ENCODE peak calls at places on chromosomes 5 and 9, in eight cellular contexts. One of them, this sample, is unnamed.

GRCh38 chr5:60794691-60795090 is 49.4 kb downstream of the ELOVL7 start:
- DNase-seq in fibroblast of the conjunctiva: no peak
- DNase-seq in stimulated activated CD4-positive, alpha-beta T cell treated with anti-CD3 and anti-CD28 coated beads, Interleukin-4, amount 100 ng/mL, for 48 hours: no peak
- DNase-seq in psoas muscle: no peak
- DNase-seq in EL: no peak
- DNase-seq in glutamatergic neuron: no peak
- DNase-seq in NCI-H510A: no peak
- DNase-seq in left ventricle myocardium superior: no peak
- DNase-seq in this sample: no peak

GRCh38 chr5:147849226-147849625 is 17.8 kb upstream of the SPINK1 start:
- DNase-seq in EL: no peak
- DNase-seq in stimulated activated CD4-positive, alpha-beta T cell treated with anti-CD3 and anti-CD28 coated beads, Interleukin-4, amount 100 ng/mL, for 48 hours: no peak
- DNase-seq in glutamatergic neuron: no peak
- DNase-seq in psoas muscle: no peak
- DNase-seq in left ventricle myocardium superior: no peak
- DNase-seq in fibroblast of the conjunctiva: no peak
- DNase-seq in NCI-H510A: no peak
- DNase-seq in this sample: no peak

GRCh38 chr5:14873093-14873492 is 1.5 kb upstream of the ANKH start:
- DNase-seq in left ventricle myocardium superior: no peak
- DNase-seq in NCI-H510A: no peak
- DNase-seq in EL: no peak
- DNase-seq in glutamatergic neuron: no peak
- DNase-seq in stimulated activated CD4-positive, alpha-beta T cell treated with anti-CD3 and anti-CD28 coated beads, Interleukin-4, amount 100 ng/mL, for 48 hours: no peak
- DNase-seq in psoas muscle: no peak
- DNase-seq in fibroblast of the conjunctiva: no peak
- DNase-seq in this sample: no peak

GRCh38 chr5:138909734-138910133 is 34.6 kb upstream of the LRRTM2 start:
- DNase-seq in left ventricle myocardium superior: no peak
- DNase-seq in psoas muscle: no peak
- DNase-seq in glutamatergic neuron: no peak
- DNase-seq in NCI-H510A: no peak
- DNase-seq in stimulated activated CD4-positive, alpha-beta T cell treated with anti-CD3 and anti-CD28 coated beads, Interleukin-4, amount 100 ng/mL, for 48 hours: no peak
- DNase-seq in fibroblast of the conjunctiva: no peak
- DNase-seq in EL: no peak
- DNase-seq in this sample: no peak

GRCh38 chr5:97009212-97009898 is 73.5 kb downstream of the LNPEP start:
- DNase-seq in stimulated activated CD4-positive, alpha-beta T cell treated with anti-CD3 and anti-CD28 coated beads, Interleukin-4, amount 100 ng/mL, for 48 hours: no peak
- DNase-seq in NCI-H510A: no peak
- DNase-seq in left ventricle myocardium superior: no peak
- DNase-seq in EL: no peak
- DNase-seq in psoas muscle: no peak
- DNase-seq in glutamatergic neuron: no peak
- DNase-seq in fibroblast of the conjunctiva: no peak
- DNase-seq in this sample: no peak

GRCh38 chr5:128782446-128782845 is 182.8 kb upstream of the SLC27A6 start:
- DNase-seq in psoas muscle: peak
- DNase-seq in EL: peak
- DNase-seq in left ventricle myocardium superior: peak
- DNase-seq in fibroblast of the conjunctiva: peak
- DNase-seq in glutamatergic neuron: no peak
- DNase-seq in stimulated activated CD4-positive, alpha-beta T cell treated with anti-CD3 and anti-CD28 coated beads, Interleukin-4, amount 100 ng/mL, for 48 hours: no peak
- DNase-seq in NCI-H510A: no peak
- DNase-seq in this sample: no peak

GRCh38 chr5:140298183-140298601 is 4.7 kb downstream of the PFDN1 start:
- DNase-seq in glutamatergic neuron: no peak
- DNase-seq in EL: peak
- DNase-seq in left ventricle myocardium superior: no peak
- DNase-seq in NCI-H510A: no peak
- DNase-seq in fibroblast of the conjunctiva: no peak
- DNase-seq in stimulated activated CD4-positive, alpha-beta T cell treated with anti-CD3 and anti-CD28 coated beads, Interleukin-4, amount 100 ng/mL, for 48 hours: no peak
- DNase-seq in psoas muscle: no peak
- DNase-seq in this sample: no peak

GRCh38 chr5:15834596-15835245 is 334.7 kb downstream of the FBXL7 start:
- DNase-seq in fibroblast of the conjunctiva: peak
- DNase-seq in left ventricle myocardium superior: no peak
- DNase-seq in EL: peak
- DNase-seq in stimulated activated CD4-positive, alpha-beta T cell treated with anti-CD3 and anti-CD28 coated beads, Interleukin-4, amount 100 ng/mL, for 48 hours: no peak
- DNase-seq in glutamatergic neuron: no peak
- DNase-seq in NCI-H510A: no peak
- DNase-seq in psoas muscle: no peak
- DNase-seq in this sample: no peak

GRCh38 chr9:98326402-98327248 is 71.2 kb upstream of the TBC1D2 start:
- DNase-seq in stimulated activated CD4-positive, alpha-beta T cell treated with anti-CD3 and anti-CD28 coated beads, Interleukin-4, amount 100 ng/mL, for 48 hours: no peak
- DNase-seq in EL: peak
- DNase-seq in NCI-H510A: no peak
- DNase-seq in psoas muscle: no peak
- DNase-seq in left ventricle myocardium superior: no peak
- DNase-seq in glutamatergic neuron: no peak
- DNase-seq in fibroblast of the conjunctiva: no peak
- DNase-seq in this sample: no peak

GRCh38 chr5:153447534-153447933 is 42.9 kb upstream of the GRIA1 start:
- DNase-seq in NCI-H510A: no peak
- DNase-seq in stimulated activated CD4-positive, alpha-beta T cell treated with anti-CD3 and anti-CD28 coated beads, Interleukin-4, amount 100 ng/mL, for 48 hours: no peak
- DNase-seq in EL: no peak
- DNase-seq in left ventricle myocardium superior: no peak
- DNase-seq in glutamatergic neuron: no peak
- DNase-seq in psoas muscle: no peak
- DNase-seq in fibroblast of the conjunctiva: no peak
- DNase-seq in this sample: no peak

GRCh38 chr5:62575556-62575955 is 3.1 kb upstream of the LRRC70 start:
- DNase-seq in NCI-H510A: no peak
- DNase-seq in stimulated activated CD4-positive, alpha-beta T cell treated with anti-CD3 and anti-CD28 coated beads, Interleukin-4, amount 100 ng/mL, for 48 hours: no peak
- DNase-seq in fibroblast of the conjunctiva: no peak
- DNase-seq in glutamatergic neuron: no peak
- DNase-seq in psoas muscle: no peak
- DNase-seq in left ventricle myocardium superior: no peak
- DNase-seq in EL: no peak
- DNase-seq in this sample: no peak

GRCh38 chr5:126117044-126117443 is 306.2 kb upstream of the GRAMD2B start:
- DNase-seq in psoas muscle: no peak
- DNase-seq in stimulated activated CD4-positive, alpha-beta T cell treated with anti-CD3 and anti-CD28 coated beads, Interleukin-4, amount 100 ng/mL, for 48 hours: no peak
- DNase-seq in left ventricle myocardium superior: no peak
- DNase-seq in glutamatergic neuron: no peak
- DNase-seq in fibroblast of the conjunctiva: no peak
- DNase-seq in NCI-H510A: no peak
- DNase-seq in EL: no peak
- DNase-seq in this sample: no peak

GRCh38 chr9:69200071-69200470 is 26.0 kb downstream of the TJP2 start:
- DNase-seq in left ventricle myocardium superior: no peak
- DNase-seq in NCI-H510A: no peak
- DNase-seq in EL: peak
- DNase-seq in psoas muscle: no peak
- DNase-seq in glutamatergic neuron: no peak
- DNase-seq in stimulated activated CD4-positive, alpha-beta T cell treated with anti-CD3 and anti-CD28 coated beads, Interleukin-4, amount 100 ng/mL, for 48 hours: no peak
- DNase-seq in fibroblast of the conjunctiva: no peak
- DNase-seq in this sample: no peak

GRCh38 chr5:76807296-76807695 is 11.5 kb upstream of the F2RL1 start:
- DNase-seq in fibroblast of the conjunctiva: no peak
- DNase-seq in left ventricle myocardium superior: no peak
- DNase-seq in psoas muscle: no peak
- DNase-seq in glutamatergic neuron: no peak
- DNase-seq in NCI-H510A: no peak
- DNase-seq in stimulated activated CD4-positive, alpha-beta T cell treated with anti-CD3 and anti-CD28 coated beads, Interleukin-4, amount 100 ng/mL, for 48 hours: no peak
- DNase-seq in EL: peak
- DNase-seq in this sample: no peak

GRCh38 chr9:17611921-17612320 is 33.1 kb downstream of the SH3GL2 start:
- DNase-seq in psoas muscle: no peak
- DNase-seq in glutamatergic neuron: no peak
- DNase-seq in fibroblast of the conjunctiva: no peak
- DNase-seq in left ventricle myocardium superior: no peak
- DNase-seq in stimulated activated CD4-positive, alpha-beta T cell treated with anti-CD3 and anti-CD28 coated beads, Interleukin-4, amount 100 ng/mL, for 48 hours: no peak
- DNase-seq in NCI-H510A: no peak
- DNase-seq in EL: no peak
- DNase-seq in this sample: no peak

GRCh38 chr5:169139381-169140125 is 161.4 kb downstream of the SLIT3 start:
- DNase-seq in NCI-H510A: no peak
- DNase-seq in fibroblast of the conjunctiva: no peak
- DNase-seq in glutamatergic neuron: no peak
- DNase-seq in EL: no peak
- DNase-seq in stimulated activated CD4-positive, alpha-beta T cell treated with anti-CD3 and anti-CD28 coated beads, Interleukin-4, amount 100 ng/mL, for 48 hours: no peak
- DNase-seq in left ventricle myocardium superior: peak
- DNase-seq in psoas muscle: no peak
- DNase-seq in this sample: no peak